ENCODE peak calls at places on chromosome 22, in eight cellular contexts. One of them, this sample, is unnamed.

GRCh38 chr22:39148727-39149535 is 3.5 kb downstream of the CBX7 start:
- DNase-seq in HFFc6: no peak
- DNase-seq in CD8-positive, alpha-beta T cell: peak
- DNase-seq in tibial nerve: peak
- DNase-seq in neural crest cell: no peak
- DNase-seq in left ventricle myocardium inferior: peak
- DNase-seq in activated T-helper 9 cell treated with anti-CD3 and anti-CD28 coated beads, Interleukin-2, amount 50 U/mL, for 16 hours: peak
- DNase-seq in EH: peak
- DNase-seq in this sample: peak

GRCh38 chr22:48691431-48691851 is 1136.2 kb downstream of the BRD1 start:
- DNase-seq in HFFc6: no peak
- DNase-seq in CD8-positive, alpha-beta T cell: no peak
- DNase-seq in tibial nerve: no peak
- DNase-seq in neural crest cell: no peak
- DNase-seq in left ventricle myocardium inferior: no peak
- DNase-seq in activated T-helper 9 cell treated with anti-CD3 and anti-CD28 coated beads, Interleukin-2, amount 50 U/mL, for 16 hours: no peak
- DNase-seq in EH: no peak
- DNase-seq in this sample: no peak

GRCh38 chr22:25726241-25726640 is 15.7 kb upstream of the MYO18B start:
- DNase-seq in HFFc6: no peak
- DNase-seq in CD8-positive, alpha-beta T cell: no peak
- DNase-seq in tibial nerve: no peak
- DNase-seq in neural crest cell: no peak
- DNase-seq in left ventricle myocardium inferior: no peak
- DNase-seq in activated T-helper 9 cell treated with anti-CD3 and anti-CD28 coated beads, Interleukin-2, amount 50 U/mL, for 16 hours: no peak
- DNase-seq in EH: no peak
- DNase-seq in this sample: peak

GRCh38 chr22:19066531-19067271 is 55.5 kb downstream of the DGCR2 start:
- DNase-seq in HFFc6: peak
- DNase-seq in CD8-positive, alpha-beta T cell: no peak
- DNase-seq in tibial nerve: no peak
- DNase-seq in neural crest cell: no peak
- DNase-seq in left ventricle myocardium inferior: no peak
- DNase-seq in activated T-helper 9 cell treated with anti-CD3 and anti-CD28 coated beads, Interleukin-2, amount 50 U/mL, for 16 hours: no peak
- DNase-seq in EH: peak
- DNase-seq in this sample: no peak

GRCh38 chr22:47129902-47130301 is 367.5 kb downstream of the TBC1D22A start:
- DNase-seq in HFFc6: no peak
- DNase-seq in CD8-positive, alpha-beta T cell: no peak
- DNase-seq in tibial nerve: no peak
- DNase-seq in neural crest cell: no peak
- DNase-seq in left ventricle myocardium inferior: peak
- DNase-seq in activated T-helper 9 cell treated with anti-CD3 and anti-CD28 coated beads, Interleukin-2, amount 50 U/mL, for 16 hours: no peak
- DNase-seq in EH: no peak
- DNase-seq in this sample: peak

GRCh38 chr22:30857791-30858190 is 110.8 kb downstream of the MORC2 start:
- DNase-seq in HFFc6: no peak
- DNase-seq in CD8-positive, alpha-beta T cell: no peak
- DNase-seq in tibial nerve: no peak
- DNase-seq in neural crest cell: no peak
- DNase-seq in left ventricle myocardium inferior: no peak
- DNase-seq in activated T-helper 9 cell treated with anti-CD3 and anti-CD28 coated beads, Interleukin-2, amount 50 U/mL, for 16 hours: no peak
- DNase-seq in EH: no peak
- DNase-seq in this sample: no peak

GRCh38 chr22:36151006-36151595 is 9.5 kb downstream of the APOL3 start:
- DNase-seq in HFFc6: no peak
- DNase-seq in CD8-positive, alpha-beta T cell: no peak
- DNase-seq in tibial nerve: peak
- DNase-seq in neural crest cell: no peak
- DNase-seq in left ventricle myocardium inferior: no peak
- DNase-seq in activated T-helper 9 cell treated with anti-CD3 and anti-CD28 coated beads, Interleukin-2, amount 50 U/mL, for 16 hours: no peak
- DNase-seq in EH: peak
- DNase-seq in this sample: no peak

GRCh38 chr22:24200616-24201212 is 19.4 kb downstream of the SUSD2 start:
- DNase-seq in HFFc6: peak
- DNase-seq in CD8-positive, alpha-beta T cell: no peak
- DNase-seq in tibial nerve: no peak
- DNase-seq in neural crest cell: no peak
- DNase-seq in left ventricle myocardium inferior: no peak
- DNase-seq in activated T-helper 9 cell treated with anti-CD3 and anti-CD28 coated beads, Interleukin-2, amount 50 U/mL, for 16 hours: no peak
- DNase-seq in EH: peak
- DNase-seq in this sample: peak

GRCh38 chr22:22508274-22509176 is at the start of gene ZNF280B:
- DNase-seq in HFFc6: peak
- DNase-seq in CD8-positive, alpha-beta T cell: peak
- DNase-seq in tibial nerve: no peak
- DNase-seq in neural crest cell: peak
- DNase-seq in left ventricle myocardium inferior: peak
- DNase-seq in activated T-helper 9 cell treated with anti-CD3 and anti-CD28 coated beads, Interleukin-2, amount 50 U/mL, for 16 hours: peak
- DNase-seq in EH: peak
- DNase-seq in this sample: peak

GRCh38 chr22:50148166-50148500 is 22.4 kb upstream of the PANX2 start:
- DNase-seq in HFFc6: no peak
- DNase-seq in CD8-positive, alpha-beta T cell: no peak
- DNase-seq in tibial nerve: no peak
- DNase-seq in neural crest cell: no peak
- DNase-seq in left ventricle myocardium inferior: no peak
- DNase-seq in activated T-helper 9 cell treated with anti-CD3 and anti-CD28 coated beads, Interleukin-2, amount 50 U/mL, for 16 hours: no peak
- DNase-seq in EH: no peak
- DNase-seq in this sample: no peak

GRCh38 chr22:17706451-17706900 is 67.8 kb downstream of the BID start:
- DNase-seq in HFFc6: peak
- DNase-seq in CD8-positive, alpha-beta T cell: peak
- DNase-seq in tibial nerve: peak
- DNase-seq in neural crest cell: no peak
- DNase-seq in left ventricle myocardium inferior: no peak
- DNase-seq in activated T-helper 9 cell treated with anti-CD3 and anti-CD28 coated beads, Interleukin-2, amount 50 U/mL, for 16 hours: no peak
- DNase-seq in EH: peak
- DNase-seq in this sample: no peak

GRCh38 chr22:49207008-49207775 is 620.5 kb downstream of the BRD1 start:
- DNase-seq in HFFc6: no peak
- DNase-seq in CD8-positive, alpha-beta T cell: no peak
- DNase-seq in tibial nerve: no peak
- DNase-seq in neural crest cell: no peak
- DNase-seq in left ventricle myocardium inferior: no peak
- DNase-seq in activated T-helper 9 cell treated with anti-CD3 and anti-CD28 coated beads, Interleukin-2, amount 50 U/mL, for 16 hours: no peak
- DNase-seq in EH: no peak
- DNase-seq in this sample: peak

GRCh38 chr22:29520851-29521250 is 32.7 kb downstream of the THOC5 start:
- DNase-seq in HFFc6: peak
- DNase-seq in CD8-positive, alpha-beta T cell: no peak
- DNase-seq in tibial nerve: no peak
- DNase-seq in neural crest cell: no peak
- DNase-seq in left ventricle myocardium inferior: no peak
- DNase-seq in activated T-helper 9 cell treated with anti-CD3 and anti-CD28 coated beads, Interleukin-2, amount 50 U/mL, for 16 hours: no peak
- DNase-seq in EH: peak
- DNase-seq in this sample: no peak

GRCh38 chr22:50361688-50362087 is 18.6 kb downstream of the PPP6R2 start:
- DNase-seq in HFFc6: no peak
- DNase-seq in CD8-positive, alpha-beta T cell: no peak
- DNase-seq in tibial nerve: no peak
- DNase-seq in neural crest cell: no peak
- DNase-seq in left ventricle myocardium inferior: no peak
- DNase-seq in activated T-helper 9 cell treated with anti-CD3 and anti-CD28 coated beads, Interleukin-2, amount 50 U/mL, for 16 hours: no peak
- DNase-seq in EH: no peak
- DNase-seq in this sample: no peak

GRCh38 chr22:28222066-28222465 is 303.0 kb upstream of the PITPNB start:
- DNase-seq in HFFc6: no peak
- DNase-seq in CD8-positive, alpha-beta T cell: no peak
- DNase-seq in tibial nerve: no peak
- DNase-seq in neural crest cell: no peak
- DNase-seq in left ventricle myocardium inferior: no peak
- DNase-seq in activated T-helper 9 cell treated with anti-CD3 and anti-CD28 coated beads, Interleukin-2, amount 50 U/mL, for 16 hours: no peak
- DNase-seq in EH: no peak
- DNase-seq in this sample: no peak

GRCh38 chr22:24207264-24208011 is 26.2 kb downstream of the SUSD2 start:
- DNase-seq in HFFc6: peak
- DNase-seq in CD8-positive, alpha-beta T cell: no peak
- DNase-seq in tibial nerve: no peak
- DNase-seq in neural crest cell: no peak
- DNase-seq in left ventricle myocardium inferior: no peak
- DNase-seq in activated T-helper 9 cell treated with anti-CD3 and anti-CD28 coated beads, Interleukin-2, amount 50 U/mL, for 16 hours: no peak
- DNase-seq in EH: peak
- DNase-seq in this sample: no peak

GRCh38 chr22:24501366-24502005 is 6.4 kb downstream of the UPB1 start:
- DNase-seq in HFFc6: no peak
- DNase-seq in CD8-positive, alpha-beta T cell: no peak
- DNase-seq in tibial nerve: no peak
- DNase-seq in neural crest cell: no peak
- DNase-seq in left ventricle myocardium inferior: no peak
- DNase-seq in activated T-helper 9 cell treated with anti-CD3 and anti-CD28 coated beads, Interleukin-2, amount 50 U/mL, for 16 hours: no peak
- DNase-seq in EH: no peak
- DNase-seq in this sample: peak

GRCh38 chr22:25567305-25567704 is 2.8 kb downstream of the GRK3 start:
- DNase-seq in HFFc6: no peak
- DNase-seq in CD8-positive, alpha-beta T cell: no peak
- DNase-seq in tibial nerve: no peak
- DNase-seq in neural crest cell: no peak
- DNase-seq in left ventricle myocardium inferior: no peak
- DNase-seq in activated T-helper 9 cell treated with anti-CD3 and anti-CD28 coated beads, Interleukin-2, amount 50 U/mL, for 16 hours: no peak
- DNase-seq in EH: no peak
- DNase-seq in this sample: no peak

GRCh38 chr22:36325163-36326031 is 62.4 kb downstream of the MYH9 start:
- DNase-seq in HFFc6: peak
- DNase-seq in CD8-positive, alpha-beta T cell: no peak
- DNase-seq in tibial nerve: peak
- DNase-seq in neural crest cell: no peak
- DNase-seq in left ventricle myocardium inferior: no peak
- DNase-seq in activated T-helper 9 cell treated with anti-CD3 and anti-CD28 coated beads, Interleukin-2, amount 50 U/mL, for 16 hours: no peak
- DNase-seq in EH: peak
- DNase-seq in this sample: no peak

GRCh38 chr22:40746428-40747220 is 67.3 kb downstream of the MCHR1 start:
- DNase-seq in HFFc6: no peak
- DNase-seq in CD8-positive, alpha-beta T cell: no peak
- DNase-seq in tibial nerve: no peak
- DNase-seq in neural crest cell: no peak
- DNase-seq in left ventricle myocardium inferior: no peak
- DNase-seq in activated T-helper 9 cell treated with anti-CD3 and anti-CD28 coated beads, Interleukin-2, amount 50 U/mL, for 16 hours: no peak
- DNase-seq in EH: peak
- DNase-seq in this sample: no peak

GRCh38 chr22:46046299-46046685 is 69.3 kb upstream of the WNT7B start:
- DNase-seq in HFFc6: no peak
- DNase-seq in CD8-positive, alpha-beta T cell: no peak
- DNase-seq in tibial nerve: no peak
- DNase-seq in neural crest cell: no peak
- DNase-seq in left ventricle myocardium inferior: peak
- DNase-seq in activated T-helper 9 cell treated with anti-CD3 and anti-CD28 coated beads, Interleukin-2, amount 50 U/mL, for 16 hours: no peak
- DNase-seq in EH: no peak
- DNase-seq in this sample: no peak

GRCh38 chr22:24016156-24016555 is 5.1 kb downstream of the CABIN1 start:
- DNase-seq in HFFc6: no peak
- DNase-seq in CD8-positive, alpha-beta T cell: no peak
- DNase-seq in tibial nerve: no peak
- DNase-seq in neural crest cell: no peak
- DNase-seq in left ventricle myocardium inferior: no peak
- DNase-seq in activated T-helper 9 cell treated with anti-CD3 and anti-CD28 coated beads, Interleukin-2, amount 50 U/mL, for 16 hours: no peak
- DNase-seq in EH: no peak
- DNase-seq in this sample: no peak

GRCh38 chr22:28279888-28280287 is 360.8 kb upstream of the PITPNB start:
- DNase-seq in HFFc6: peak
- DNase-seq in CD8-positive, alpha-beta T cell: no peak
- DNase-seq in tibial nerve: no peak
- DNase-seq in neural crest cell: no peak
- DNase-seq in left ventricle myocardium inferior: no peak
- DNase-seq in activated T-helper 9 cell treated with anti-CD3 and anti-CD28 coated beads, Interleukin-2, amount 50 U/mL, for 16 hours: no peak
- DNase-seq in EH: peak
- DNase-seq in this sample: no peak

GRCh38 chr22:23396362-23397007 is 183.6 kb downstream of the IGLL1 start:
- DNase-seq in HFFc6: no peak
- DNase-seq in CD8-positive, alpha-beta T cell: no peak
- DNase-seq in tibial nerve: no peak
- DNase-seq in neural crest cell: no peak
- DNase-seq in left ventricle myocardium inferior: no peak
- DNase-seq in activated T-helper 9 cell treated with anti-CD3 and anti-CD28 coated beads, Interleukin-2, amount 50 U/mL, for 16 hours: no peak
- DNase-seq in EH: no peak
- DNase-seq in this sample: no peak

GRCh38 chr22:28813772-28814518 is 13.6 kb upstream of the XBP1 start:
- DNase-seq in HFFc6: no peak
- DNase-seq in CD8-positive, alpha-beta T cell: no peak
- DNase-seq in tibial nerve: peak
- DNase-seq in neural crest cell: no peak
- DNase-seq in left ventricle myocardium inferior: no peak
- DNase-seq in activated T-helper 9 cell treated with anti-CD3 and anti-CD28 coated beads, Interleukin-2, amount 50 U/mL, for 16 hours: no peak
- DNase-seq in EH: no peak
- DNase-seq in this sample: peak

GRCh38 chr22:39487826-39488520 is 14.1 kb upstream of the MIEF1 start:
- DNase-seq in HFFc6: no peak
- DNase-seq in CD8-positive, alpha-beta T cell: no peak
- DNase-seq in tibial nerve: no peak
- DNase-seq in neural crest cell: no peak
- DNase-seq in left ventricle myocardium inferior: no peak
- DNase-seq in activated T-helper 9 cell treated with anti-CD3 and anti-CD28 coated beads, Interleukin-2, amount 50 U/mL, for 16 hours: no peak
- DNase-seq in EH: no peak
- DNase-seq in this sample: no peak

GRCh38 chr22:48649031-48649430 is 1178.6 kb downstream of the BRD1 start:
- DNase-seq in HFFc6: no peak
- DNase-seq in CD8-positive, alpha-beta T cell: no peak
- DNase-seq in tibial nerve: no peak
- DNase-seq in neural crest cell: no peak
- DNase-seq in left ventricle myocardium inferior: no peak
- DNase-seq in activated T-helper 9 cell treated with anti-CD3 and anti-CD28 coated beads, Interleukin-2, amount 50 U/mL, for 16 hours: no peak
- DNase-seq in EH: no peak
- DNase-seq in this sample: no peak

GRCh38 chr22:27420817-27421361 is 380.7 kb downstream of the MN1 start:
- DNase-seq in HFFc6: peak
- DNase-seq in CD8-positive, alpha-beta T cell: no peak
- DNase-seq in tibial nerve: peak
- DNase-seq in neural crest cell: no peak
- DNase-seq in left ventricle myocardium inferior: peak
- DNase-seq in activated T-helper 9 cell treated with anti-CD3 and anti-CD28 coated beads, Interleukin-2, amount 50 U/mL, for 16 hours: no peak
- DNase-seq in EH: peak
- DNase-seq in this sample: no peak

GRCh38 chr22:36017661-36018091 is 10.9 kb downstream of the RBFOX2 start:
- DNase-seq in HFFc6: no peak
- DNase-seq in CD8-positive, alpha-beta T cell: no peak
- DNase-seq in tibial nerve: no peak
- DNase-seq in neural crest cell: no peak
- DNase-seq in left ventricle myocardium inferior: no peak
- DNase-seq in activated T-helper 9 cell treated with anti-CD3 and anti-CD28 coated beads, Interleukin-2, amount 50 U/mL, for 16 hours: no peak
- DNase-seq in EH: no peak
- DNase-seq in this sample: no peak

GRCh38 chr22:17098379-17098819 is 13.6 kb downstream of the IL17RA start:
- DNase-seq in HFFc6: no peak
- DNase-seq in CD8-positive, alpha-beta T cell: no peak
- DNase-seq in tibial nerve: no peak
- DNase-seq in neural crest cell: no peak
- DNase-seq in left ventricle myocardium inferior: no peak
- DNase-seq in activated T-helper 9 cell treated with anti-CD3 and anti-CD28 coated beads, Interleukin-2, amount 50 U/mL, for 16 hours: no peak
- DNase-seq in EH: no peak
- DNase-seq in this sample: no peak

GRCh38 chr22:45995405-45996101 is 18.6 kb upstream of the WNT7B start:
- DNase-seq in HFFc6: no peak
- DNase-seq in CD8-positive, alpha-beta T cell: no peak
- DNase-seq in tibial nerve: no peak
- DNase-seq in neural crest cell: no peak
- DNase-seq in left ventricle myocardium inferior: no peak
- DNase-seq in activated T-helper 9 cell treated with anti-CD3 and anti-CD28 coated beads, Interleukin-2, amount 50 U/mL, for 16 hours: no peak
- DNase-seq in EH: no peak
- DNase-seq in this sample: no peak

This sample was measured in Caco-2.